ENCODE peak calls at places on chromosomes 13 and 19, in seven cellular contexts. D is left ventricle myocardium superior, Q is heart left ventricle, E is head of caudate nucleus, M is H9, T is EH, W is AG09309. I is an unnamed sample.
A peak's percentile ranks its signal among the peaks of the same experiment; 100 is the strongest.

GRCh38 chr19:6204212-6204611 is 68.7 kb downstream of the ACSBG2 start:
- DNase-seq in W (no peak), Q (no peak), T (peak; percentile 8), M (no peak), D (no peak), E (no peak), I (no peak)

GRCh38 chr19:17334414-17335409 is at the start of gene ANO8:
- DNase-seq in T (peak; percentile 96), W (peak; percentile 96), Q (peak; percentile 97), D (peak; percentile 96), M (peak; percentile 97), E (peak; percentile 97), I (peak; percentile 97)

GRCh38 chr13:106602178-106602577 is 34.2 kb upstream of the ARGLU1 start:
- DNase-seq in W (no peak), Q (no peak), D (no peak), T (no peak), M (no peak), E (no peak), I (no peak)

GRCh38 chr19:7874080-7874856 is at the start of gene PRR36:
- DNase-seq in D (peak; percentile 71), M (peak; percentile 94), E (peak; percentile 89), W (no peak), T (no peak), Q (peak; percentile 52), I (no peak)

GRCh38 chr13:79830945-79831344 is 350.0 kb downstream of the NDFIP2 start:
- DNase-seq in W (no peak), E (no peak), M (no peak), D (no peak), Q (no peak), T (no peak), I (no peak)

GRCh38 chr19:3278749-3279148 is 54.3 kb downstream of the CELF5 start:
- DNase-seq in D (no peak), E (no peak), M (no peak), Q (no peak), T (no peak), W (no peak), I (no peak)

GRCh38 chr13:110187501-110188161 is 119.3 kb downstream of the COL4A1 start:
- DNase-seq in W (peak; percentile 35), T (peak; percentile 75), D (peak; percentile 76), M (no peak), Q (peak; percentile 81), E (no peak), I (no peak)

GRCh38 chr19:8615022-8615421 is 4.5 kb upstream of the ADAMTS10 start:
- DNase-seq in D (no peak), Q (no peak), E (no peak), M (no peak), W (no peak), T (no peak), I (no peak)

GRCh38 chr19:10158485-10158884 is 36.3 kb downstream of the DNMT1 start:
- DNase-seq in M (no peak), W (no peak), Q (no peak), E (no peak), D (no peak), T (no peak), I (no peak)

GRCh38 chr19:3671680-3672574 is 28.3 kb downstream of the PIP5K1C start:
- DNase-seq in M (no peak), W (no peak), T (peak; percentile 69), Q (no peak), E (no peak), D (no peak), I (peak; percentile 34)

GRCh38 chr19:37172368-37173366 is at the start of gene ZNF585A:
- DNase-seq in M (peak; percentile 96), E (peak; percentile 94), W (peak; percentile 91), D (peak; percentile 92), T (peak; percentile 98), Q (peak; percentile 95), I (peak; percentile 90)

GRCh38 chr19:2361259-2362038 is 1.4 kb downstream of the TMPRSS9 start:
- DNase-seq in T (no peak), D (no peak), E (no peak), M (no peak), W (no peak), Q (no peak), I (no peak)

GRCh38 chr19:8311461-8312260 is 3.5 kb upstream of the CD320 start:
- DNase-seq in T (no peak), M (no peak), W (no peak), E (no peak), Q (peak; percentile 60), D (peak; percentile 67), I (no peak)

GRCh38 chr13:77893066-77893465 is 25.6 kb downstream of the EDNRB start:
- DNase-seq in M (peak; percentile 31), E (no peak), D (no peak), Q (no peak), T (no peak), W (no peak), I (no peak)

GRCh38 chr13:114108894-114109293 is 23.5 kb downstream of the RASA3 start:
- DNase-seq in E (no peak), Q (no peak), T (no peak), D (peak; percentile 30), W (no peak), M (no peak), I (no peak)

GRCh38 chr19:35044317-35045117 is 3.0 kb downstream of the HPN start:
- DNase-seq in T (peak; percentile 59), E (no peak), W (no peak), M (peak; percentile 75), D (peak; percentile 72), Q (peak; percentile 55), I (peak; percentile 64)